ENCODE peak calls at places on chromosomes 16 and 17, in eight cellular contexts. One of them, this sample, is unnamed.

GRCh38 chr17:82022981-82023446 is at the start of gene LRRC45:
- DNase-seq in WERI-Rb-1: peak
- DNase-seq in mucosa of descending colon: peak
- DNase-seq in AG09319: peak
- DNase-seq in spleen: peak
- DNase-seq in neural progenitor cell: peak
- DNase-seq in GM10248: peak
- DNase-seq in fibroblast of the aortic adventitia: peak
- DNase-seq in this sample: peak

GRCh38 chr16:77584205-77584859 is 138.0 kb upstream of the NUDT7 start:
- DNase-seq in WERI-Rb-1: peak
- DNase-seq in mucosa of descending colon: peak
- DNase-seq in AG09319: no peak
- DNase-seq in spleen: no peak
- DNase-seq in neural progenitor cell: peak
- DNase-seq in GM10248: peak
- DNase-seq in fibroblast of the aortic adventitia: peak
- DNase-seq in this sample: no peak

GRCh38 chr17:29054835-29055234 is 11.9 kb downstream of the PIPOX start:
- DNase-seq in WERI-Rb-1: peak
- DNase-seq in mucosa of descending colon: no peak
- DNase-seq in AG09319: no peak
- DNase-seq in spleen: no peak
- DNase-seq in neural progenitor cell: peak
- DNase-seq in GM10248: no peak
- DNase-seq in fibroblast of the aortic adventitia: no peak
- DNase-seq in this sample: no peak

GRCh38 chr16:64409762-64410161 is 712.1 kb downstream of the CDH11 start:
- DNase-seq in WERI-Rb-1: no peak
- DNase-seq in mucosa of descending colon: no peak
- DNase-seq in AG09319: no peak
- DNase-seq in spleen: no peak
- DNase-seq in neural progenitor cell: no peak
- DNase-seq in GM10248: no peak
- DNase-seq in fibroblast of the aortic adventitia: peak
- DNase-seq in this sample: no peak

GRCh38 chr16:2194166-2194834 is 2.1 kb downstream of the CASKIN1 start:
- DNase-seq in WERI-Rb-1: peak
- DNase-seq in mucosa of descending colon: no peak
- DNase-seq in AG09319: no peak
- DNase-seq in spleen: no peak
- DNase-seq in neural progenitor cell: peak
- DNase-seq in GM10248: no peak
- DNase-seq in fibroblast of the aortic adventitia: peak
- DNase-seq in this sample: no peak

GRCh38 chr17:69254187-69254586 is 25.6 kb upstream of the ABCA10 start:
- DNase-seq in WERI-Rb-1: no peak
- DNase-seq in mucosa of descending colon: no peak
- DNase-seq in AG09319: no peak
- DNase-seq in spleen: no peak
- DNase-seq in neural progenitor cell: no peak
- DNase-seq in GM10248: no peak
- DNase-seq in fibroblast of the aortic adventitia: no peak
- DNase-seq in this sample: no peak

GRCh38 chr16:4097826-4098240 is 18.4 kb downstream of the ADCY9 start:
- DNase-seq in WERI-Rb-1: no peak
- DNase-seq in mucosa of descending colon: no peak
- DNase-seq in AG09319: no peak
- DNase-seq in spleen: no peak
- DNase-seq in neural progenitor cell: no peak
- DNase-seq in GM10248: no peak
- DNase-seq in fibroblast of the aortic adventitia: peak
- DNase-seq in this sample: no peak

GRCh38 chr17:64403881-64404460 is 13.3 kb upstream of the PECAM1 start:
- DNase-seq in WERI-Rb-1: no peak
- DNase-seq in mucosa of descending colon: no peak
- DNase-seq in AG09319: no peak
- DNase-seq in spleen: no peak
- DNase-seq in neural progenitor cell: no peak
- DNase-seq in GM10248: no peak
- DNase-seq in fibroblast of the aortic adventitia: no peak
- DNase-seq in this sample: no peak

GRCh38 chr16:72104905-72105304 is 11.3 kb downstream of the DHX38 start:
- DNase-seq in WERI-Rb-1: no peak
- DNase-seq in mucosa of descending colon: no peak
- DNase-seq in AG09319: no peak
- DNase-seq in spleen: no peak
- DNase-seq in neural progenitor cell: no peak
- DNase-seq in GM10248: peak
- DNase-seq in fibroblast of the aortic adventitia: no peak
- DNase-seq in this sample: no peak

GRCh38 chr16:72094266-72094610 is 591 bp downstream of the DHX38 start:
- DNase-seq in WERI-Rb-1: no peak
- DNase-seq in mucosa of descending colon: peak
- DNase-seq in AG09319: no peak
- DNase-seq in spleen: no peak
- DNase-seq in neural progenitor cell: peak
- DNase-seq in GM10248: no peak
- DNase-seq in fibroblast of the aortic adventitia: peak
- DNase-seq in this sample: no peak

GRCh38 chr16:72098936-72099335 is 5.3 kb downstream of the DHX38 start:
- DNase-seq in WERI-Rb-1: no peak
- DNase-seq in mucosa of descending colon: no peak
- DNase-seq in AG09319: no peak
- DNase-seq in spleen: no peak
- DNase-seq in neural progenitor cell: peak
- DNase-seq in GM10248: no peak
- DNase-seq in fibroblast of the aortic adventitia: no peak
- DNase-seq in this sample: no peak

GRCh38 chr16:72101195-72101594 is 7.5 kb downstream of the DHX38 start:
- DNase-seq in WERI-Rb-1: no peak
- DNase-seq in mucosa of descending colon: no peak
- DNase-seq in AG09319: no peak
- DNase-seq in spleen: no peak
- DNase-seq in neural progenitor cell: no peak
- DNase-seq in GM10248: no peak
- DNase-seq in fibroblast of the aortic adventitia: no peak
- DNase-seq in this sample: no peak

DNA sequence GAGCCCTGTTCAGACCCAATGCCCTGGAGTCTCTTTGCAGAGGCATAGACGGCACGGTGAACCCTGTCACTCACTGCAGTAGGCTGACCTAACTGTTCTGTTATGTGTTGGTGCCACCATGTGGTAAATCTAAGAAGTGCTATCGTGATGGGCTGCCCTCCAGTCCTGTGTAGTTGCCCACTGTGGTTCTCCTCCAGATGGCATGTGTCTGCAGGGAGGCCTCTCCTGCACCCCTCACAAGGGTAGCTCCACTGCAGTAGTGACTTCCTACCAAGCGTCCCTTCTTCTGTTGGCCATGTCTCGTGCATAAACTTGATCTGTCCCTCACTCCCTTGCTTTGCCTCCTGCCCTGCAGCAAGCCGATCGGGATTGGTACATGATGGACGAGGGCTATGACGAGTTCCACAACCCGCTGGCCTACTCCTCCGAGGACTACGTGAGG is 5.8 kb downstream of the DHX38 start:
- DNase-seq in WERI-Rb-1: peak
- DNase-seq in mucosa of descending colon: peak
- DNase-seq in AG09319: no peak
- DNase-seq in spleen: no peak
- DNase-seq in neural progenitor cell: peak
- DNase-seq in GM10248: peak
- DNase-seq in fibroblast of the aortic adventitia: peak
- DNase-seq in this sample: no peak
- TF ChIP-seq CTCF in WERI-Rb-1: peak
- TF ChIP-seq CTCF in mucosa of descending colon: no peak
- TF ChIP-seq CTCF in AG09319: peak
- TF ChIP-seq CTCF in spleen: peak
- TF ChIP-seq CTCF in neural progenitor cell: peak
- TF ChIP-seq CTCF in GM10248: peak
- TF ChIP-seq CTCF in fibroblast of the aortic adventitia: peak
- TF ChIP-seq CTCF in this sample: peak

GRCh38 chr16:67841198-67841815 is 813 bp upstream of the THAP11 start:
- DNase-seq in WERI-Rb-1: no peak
- DNase-seq in mucosa of descending colon: no peak
- DNase-seq in AG09319: no peak
- DNase-seq in spleen: no peak
- DNase-seq in neural progenitor cell: no peak
- DNase-seq in GM10248: no peak
- DNase-seq in fibroblast of the aortic adventitia: no peak
- DNase-seq in this sample: no peak

GRCh38 chr16:67842509-67843342 is 606 bp downstream of the THAP11 start:
- DNase-seq in WERI-Rb-1: peak
- DNase-seq in mucosa of descending colon: peak
- DNase-seq in AG09319: no peak
- DNase-seq in spleen: peak
- DNase-seq in neural progenitor cell: peak
- DNase-seq in GM10248: peak
- DNase-seq in fibroblast of the aortic adventitia: peak
- DNase-seq in this sample: no peak

GRCh38 chr16:67844441-67844840 is 2.3 kb upstream of the NUTF2 start:
- DNase-seq in WERI-Rb-1: no peak
- DNase-seq in mucosa of descending colon: no peak
- DNase-seq in AG09319: no peak
- DNase-seq in spleen: no peak
- DNase-seq in neural progenitor cell: peak
- DNase-seq in GM10248: no peak
- DNase-seq in fibroblast of the aortic adventitia: peak
- DNase-seq in this sample: no peak

GRCh38 chr16:67841816-67842508 is at the start of gene THAP11:
- DNase-seq in WERI-Rb-1: peak
- DNase-seq in mucosa of descending colon: peak
- DNase-seq in AG09319: peak
- DNase-seq in spleen: peak
- DNase-seq in neural progenitor cell: peak
- DNase-seq in GM10248: peak
- DNase-seq in fibroblast of the aortic adventitia: peak
- DNase-seq in this sample: peak

GRCh38 chr16:67843343-67843765 is 1.2 kb downstream of the THAP11 start:
- DNase-seq in WERI-Rb-1: no peak
- DNase-seq in mucosa of descending colon: peak
- DNase-seq in AG09319: no peak
- DNase-seq in spleen: no peak
- DNase-seq in neural progenitor cell: no peak
- DNase-seq in GM10248: no peak
- DNase-seq in fibroblast of the aortic adventitia: no peak
- DNase-seq in this sample: no peak
- TF ChIP-seq CTCF in WERI-Rb-1: no peak
- TF ChIP-seq CTCF in mucosa of descending colon: no peak
- TF ChIP-seq CTCF in AG09319: no peak
- TF ChIP-seq CTCF in spleen: no peak
- TF ChIP-seq CTCF in neural progenitor cell: no peak
- TF ChIP-seq CTCF in GM10248: no peak
- TF ChIP-seq CTCF in fibroblast of the aortic adventitia: no peak
- TF ChIP-seq CTCF in this sample: peak

GRCh38 chr16:85551319-85551978 is 61.7 kb upstream of the GSE1 start:
- DNase-seq in WERI-Rb-1: no peak
- DNase-seq in mucosa of descending colon: no peak
- DNase-seq in AG09319: no peak
- DNase-seq in spleen: no peak
- DNase-seq in neural progenitor cell: no peak
- DNase-seq in GM10248: no peak
- DNase-seq in fibroblast of the aortic adventitia: no peak
- DNase-seq in this sample: no peak

GRCh38 chr16:85554791-85555548 is 58.2 kb upstream of the GSE1 start:
- DNase-seq in WERI-Rb-1: no peak
- DNase-seq in mucosa of descending colon: peak
- DNase-seq in AG09319: no peak
- DNase-seq in spleen: peak
- DNase-seq in neural progenitor cell: peak
- DNase-seq in GM10248: peak
- DNase-seq in fibroblast of the aortic adventitia: peak
- DNase-seq in this sample: no peak

GRCh38 chr16:85552980-85553435 is 60.1 kb upstream of the GSE1 start:
- DNase-seq in WERI-Rb-1: no peak
- DNase-seq in mucosa of descending colon: no peak
- DNase-seq in AG09319: no peak
- DNase-seq in spleen: no peak
- DNase-seq in neural progenitor cell: peak
- DNase-seq in GM10248: no peak
- DNase-seq in fibroblast of the aortic adventitia: no peak
- DNase-seq in this sample: no peak

GRCh38 chr16:85554114-85554790 is 58.9 kb upstream of the GSE1 start:
- DNase-seq in WERI-Rb-1: no peak
- DNase-seq in mucosa of descending colon: peak
- DNase-seq in AG09319: no peak
- DNase-seq in spleen: peak
- DNase-seq in neural progenitor cell: peak
- DNase-seq in GM10248: peak
- DNase-seq in fibroblast of the aortic adventitia: peak
- DNase-seq in this sample: no peak

DNA sequence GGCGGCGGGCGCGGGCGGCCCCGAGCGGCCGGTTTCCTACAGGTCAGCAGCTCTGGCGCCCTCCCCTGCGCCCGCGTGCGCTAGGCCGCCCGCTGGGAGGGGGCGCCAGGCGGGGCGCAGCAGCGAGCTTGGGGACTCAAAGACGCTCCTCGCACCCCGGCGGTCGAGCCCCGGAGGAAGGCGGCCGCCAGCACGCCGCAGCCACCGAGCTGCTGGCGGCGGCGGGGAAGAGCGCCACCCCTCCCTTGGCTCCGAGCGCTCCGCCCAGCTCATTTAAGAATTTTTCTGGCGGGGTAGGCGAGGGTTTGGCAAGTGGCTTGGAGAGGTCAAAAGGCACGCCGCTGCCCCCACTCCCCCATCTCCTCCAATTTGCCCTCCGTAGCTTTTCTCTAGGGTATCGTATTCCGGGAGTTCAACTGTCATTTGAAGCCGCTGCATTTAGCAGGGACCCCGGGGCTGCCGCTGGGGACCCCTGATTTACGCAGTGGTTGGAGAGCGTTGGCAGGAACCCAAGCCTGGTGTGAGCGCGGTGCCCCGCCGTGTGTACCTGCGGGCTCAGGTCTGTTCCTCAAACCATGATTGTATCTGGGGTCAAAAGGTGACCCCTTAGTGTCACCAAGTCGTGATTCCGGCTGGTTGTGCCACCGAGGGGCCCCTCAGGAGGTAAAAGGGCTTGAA is 59.5 kb upstream of the GSE1 start:
- DNase-seq in WERI-Rb-1: peak
- DNase-seq in mucosa of descending colon: peak
- DNase-seq in AG09319: no peak
- DNase-seq in spleen: peak
- DNase-seq in neural progenitor cell: no peak
- DNase-seq in GM10248: peak
- DNase-seq in fibroblast of the aortic adventitia: peak
- DNase-seq in this sample: no peak
- TF ChIP-seq CTCF in WERI-Rb-1: peak
- TF ChIP-seq CTCF in mucosa of descending colon: no peak
- TF ChIP-seq CTCF in AG09319: no peak
- TF ChIP-seq CTCF in spleen: peak
- TF ChIP-seq CTCF in neural progenitor cell: peak
- TF ChIP-seq CTCF in GM10248: peak
- TF ChIP-seq CTCF in fibroblast of the aortic adventitia: no peak
- TF ChIP-seq CTCF in this sample: peak

DNA sequence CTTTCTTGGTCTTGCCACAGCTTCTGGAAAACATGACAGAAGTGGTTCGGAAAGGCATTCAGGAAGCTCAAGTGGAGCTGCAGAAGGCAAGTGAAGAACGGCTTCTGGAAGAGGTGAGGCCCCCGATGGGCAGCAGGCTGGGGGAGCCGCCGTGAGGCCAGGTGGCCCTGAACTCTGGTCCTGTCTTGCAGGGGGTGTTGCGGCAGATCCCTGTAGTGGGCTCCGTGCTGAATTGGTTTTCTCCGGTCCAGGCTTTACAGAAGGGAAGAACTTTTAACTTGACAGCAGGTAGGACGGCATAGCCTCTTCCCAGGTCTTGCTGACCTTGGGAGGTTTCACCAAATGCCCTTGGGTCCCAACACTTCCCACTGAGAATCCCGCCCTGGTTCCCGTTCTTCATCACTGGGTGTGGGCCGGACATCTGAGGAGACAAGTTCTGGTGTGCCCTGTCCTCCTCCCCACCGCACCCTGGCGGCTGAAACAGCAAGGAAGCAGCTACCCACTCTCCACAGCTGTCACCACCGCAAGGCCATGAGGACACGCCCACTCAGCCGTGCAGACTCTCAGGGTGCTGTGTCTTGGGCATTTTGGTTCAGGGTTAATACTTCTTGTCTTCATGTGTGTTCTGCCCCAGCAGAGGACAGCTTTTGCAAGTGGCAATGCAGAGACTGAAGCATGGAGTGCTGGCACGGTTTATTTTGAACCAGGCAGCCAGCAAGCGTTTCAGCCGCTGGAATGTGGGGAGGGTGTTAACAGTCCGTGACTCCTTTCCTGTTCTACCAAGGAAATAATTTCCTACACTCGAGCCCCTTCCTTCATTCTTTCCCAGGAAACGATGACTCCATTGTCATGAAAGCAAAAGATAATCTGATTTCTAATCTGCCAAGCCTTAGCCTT is 21.4 kb downstream of the NTAN1 start:
- DNase-seq in WERI-Rb-1: no peak
- DNase-seq in mucosa of descending colon: no peak
- DNase-seq in AG09319: no peak
- DNase-seq in spleen: no peak
- DNase-seq in neural progenitor cell: no peak
- DNase-seq in GM10248: no peak
- DNase-seq in fibroblast of the aortic adventitia: no peak
- DNase-seq in this sample: no peak
- TF ChIP-seq CTCF in WERI-Rb-1: no peak
- TF ChIP-seq CTCF in mucosa of descending colon: no peak
- TF ChIP-seq CTCF in AG09319: no peak
- TF ChIP-seq CTCF in spleen: peak
- TF ChIP-seq CTCF in neural progenitor cell: no peak
- TF ChIP-seq CTCF in GM10248: no peak
- TF ChIP-seq CTCF in fibroblast of the aortic adventitia: no peak
- TF ChIP-seq CTCF in this sample: no peak

This sample was measured in chondrocyte.